ENCODE peak calls at places on chromosomes 5 and 9, in four cellular contexts. G is GM12878, Y is SK-N-SH, U is HepG2. T is an unnamed sample.

GRCh38 chr9:127707766-127708165 is 978 bp downstream of the CFAP157 start:
- DNase-seq in G (no peak), Y (no peak), U (peak), T (no peak)

GRCh38 chr5:60821488-60822284 is 22.4 kb downstream of the ELOVL7 start:
- DNase-seq in U (no peak), G (no peak), Y (no peak), T (no peak)

GRCh38 chr5:38060354-38060753 is 198.0 kb upstream of the EGFLAM start:
- DNase-seq in U (peak), Y (no peak), G (no peak), T (no peak)

GRCh38 chr9:132128191-132128590 is 33.7 kb upstream of the NTNG2 start:
- DNase-seq in Y (no peak), G (no peak), U (no peak), T (no peak)

GRCh38 chr5:124706729-124707361 is 39.6 kb downstream of the ZNF608 start:
- DNase-seq in U (peak), G (no peak), Y (peak), T (no peak)

GRCh38 chr5:140362875-140363630 is 3.1 kb downstream of the SLC4A9 start:
- DNase-seq in U (peak), Y (peak), G (no peak), T (peak)

GRCh38 chr5:38715671-38716070 is 130.1 kb upstream of the OSMR start:
- DNase-seq in U (peak), Y (peak), G (no peak), T (no peak)

GRCh38 chr5:97004423-97005060 is 68.7 kb downstream of the LNPEP start:
- DNase-seq in G (no peak), U (no peak), Y (no peak), T (no peak)

GRCh38 chr9:123049589-123050222 is 16.2 kb downstream of the GPR21 start:
- DNase-seq in G (no peak), Y (no peak), U (peak), T (no peak)

GRCh38 chr9:125110464-125110863 is 32.9 kb downstream of the SCAI start:
- DNase-seq in U (no peak), Y (no peak), G (no peak), T (no peak)

GRCh38 chr5:115607935-115608334 is 5.7 kb upstream of the TICAM2 start:
- DNase-seq in G (no peak), Y (no peak), U (no peak), T (no peak)

GRCh38 chr9:34163439-34163838 is 15.4 kb upstream of the UBAP1 start:
- DNase-seq in G (no peak), U (no peak), Y (no peak), T (no peak)

GRCh38 chr5:103519550-103519949 is 43.0 kb downstream of the NUDT12 start:
- DNase-seq in U (no peak), Y (no peak), G (no peak), T (no peak)

GRCh38 chr5:22850981-22851380 is 2.2 kb downstream of the CDH12 start:
- DNase-seq in G (no peak), U (no peak), Y (no peak), T (no peak)

GRCh38 chr9:972512-973294 is 3.8 kb upstream of the DMRT3 start:
- DNase-seq in U (no peak), Y (peak), G (no peak), T (no peak)

GRCh38 chr9:35753466-35753865 is 610 bp downstream of the MSMP start:
- DNase-seq in Y (no peak), U (no peak), G (no peak), T (no peak)

GRCh38 chr5:167919268-167919560 is 372.2 kb upstream of the WWC1 start:
- DNase-seq in G (no peak), U (no peak), Y (no peak), T (no peak)

GRCh38 chr5:14036947-14037346 is 92.5 kb upstream of the DNAH5 start:
- DNase-seq in U (no peak), Y (no peak), G (no peak), T (no peak)

GRCh38 chr9:109477269-109478203 is 20.6 kb downstream of the PTPN3 start:
- DNase-seq in Y (no peak), G (peak), U (peak), T (no peak)

GRCh38 chr9:37424204-37424685 is 1.7 kb downstream of the GRHPR start:
- DNase-seq in G (no peak), Y (no peak), U (peak), T (no peak)

GRCh38 chr5:83848928-83849327 is 128.3 kb upstream of the HAPLN1 start:
- DNase-seq in Y (no peak), G (no peak), U (no peak), T (no peak)

GRCh38 chr5:141875795-141876627 is 2.2 kb downstream of the PCDH1 start:
- DNase-seq in G (no peak), Y (peak), U (no peak), T (peak)

GRCh38 chr5:14707811-14708210 is 43.3 kb downstream of the OTULIN start:
- DNase-seq in Y (no peak), U (no peak), G (no peak), T (no peak)

GRCh38 chr9:133959966-133960567 is 32.1 kb downstream of the VAV2 start:
- DNase-seq in G (no peak), Y (no peak), U (no peak), T (no peak)

GRCh38 chr5:78985407-78986223 is 505 bp upstream of the ARSB start:
- DNase-seq in Y (peak), G (no peak), U (peak), T (no peak)

GRCh38 chr5:1793301-1793740 is 6.3 kb downstream of the MRPL36 start:
- DNase-seq in G (no peak), Y (no peak), U (no peak), T (no peak)

GRCh38 chr5:143258559-143259253 is 144.8 kb downstream of the NR3C1 start:
- DNase-seq in Y (no peak), U (no peak), G (no peak), T (no peak)

GRCh38 chr5:56011835-56012234 is 17.1 kb upstream of the IL6ST start:
- DNase-seq in G (no peak), U (no peak), Y (no peak), T (no peak)

GRCh38 chr9:34612788-34613390 is 992 bp upstream of the RPP25L start:
- DNase-seq in Y (peak), G (no peak), U (peak), T (no peak)

GRCh38 chr9:4866239-4866969 is 73.7 kb downstream of the RCL1 start:
- DNase-seq in U (no peak), Y (no peak), G (no peak), T (no peak)
- TF ChIP-seq GABPA in U (no peak), Y (no peak), G (no peak), T (no peak)

GRCh38 chr9:80501635-80502034 is 929.9 kb downstream of the TLE4 start:
- DNase-seq in G (no peak), Y (no peak), U (no peak), T (no peak)
- TF ChIP-seq TCF12 in G (no peak), Y (no peak), U (no peak), T (no peak)

GRCh38 chr5:158409507-158409906 is 550.6 kb upstream of the CLINT1 start:
- DNase-seq in G (peak), U (no peak), Y (no peak), T (no peak)

GRCh38 chr5:158413125-158413680 is 554.3 kb upstream of the CLINT1 start:
- DNase-seq in Y (no peak), G (no peak), U (no peak), T (no peak)

GRCh38 chr5:158410976-158411375 is 552.0 kb upstream of the CLINT1 start:
- DNase-seq in U (no peak), Y (no peak), G (no peak), T (no peak)

GRCh38 chr5:158414780-158415179 is 555.8 kb upstream of the CLINT1 start:
- DNase-seq in U (no peak), Y (no peak), G (no peak), T (no peak)

GRCh38 chr5:158414333-158414762 is 555.4 kb upstream of the CLINT1 start:
- DNase-seq in U (no peak), G (no peak), Y (no peak), T (no peak)
- H3K4me2 ChIP-seq in U (no peak), G (no peak), Y (peak), T (no peak)

DNA sequence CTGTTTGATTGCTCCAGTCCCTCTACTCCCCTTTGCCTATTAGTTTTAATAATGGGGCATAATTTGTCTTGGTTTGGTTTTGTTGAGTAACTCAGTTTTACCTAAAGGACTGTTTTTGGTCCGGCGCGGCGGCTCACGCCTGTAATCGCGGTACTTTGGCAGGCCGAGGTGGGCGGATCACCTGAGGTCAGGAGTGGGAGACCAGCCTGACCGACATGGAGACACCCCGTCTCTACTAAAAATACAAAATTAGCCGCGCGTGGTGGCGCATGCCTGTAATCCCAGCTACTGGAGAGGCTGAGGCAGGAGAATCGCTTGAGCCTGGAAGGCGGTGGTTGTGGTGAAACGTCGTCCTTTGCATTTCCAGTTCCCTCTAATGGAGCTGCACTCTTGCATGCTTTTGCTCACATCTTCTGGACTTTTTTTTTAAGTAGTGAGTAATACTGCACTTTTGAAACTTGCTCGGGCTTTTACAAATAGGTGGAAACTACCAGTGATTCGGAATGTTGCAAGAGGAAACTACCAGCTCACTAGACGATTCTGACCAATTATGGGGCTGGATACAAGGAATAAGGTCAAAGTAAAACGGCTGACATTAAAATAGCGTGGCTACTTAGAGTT is 721 bp upstream of the MAML1 start:
- DNase-seq in Y (no peak), G (peak), U (peak), T (no peak)
- TF ChIP-seq GABPA in Y (no peak), G (no peak), U (no peak), T (no peak)

GRCh38 chr5:149576021-149576420 is 5.3 kb upstream of the ARHGEF37 start:
- DNase-seq in U (no peak), Y (no peak), G (no peak), T (no peak)
- TF ChIP-seq TCF12 in U (no peak), Y (no peak), G (no peak), T (no peak)